ENCODE peak calls at places on chromosomes 16 and 17, in eight cellular contexts. X is HCT116; G is H7; Z is anterior cingulate cortex; H is lower leg skin; J is stimulated activated CD4-positive, alpha-beta T cell treated with anti-CD3 and anti-CD28 coated beads, Interleukin-15, amount 100 ng/mL, for 1 hour; D is GDM1; K is DMS153. Q is an unnamed sample.

GRCh38 chr17:77548967-77549366 is 408.2 kb downstream of the SEC14L1 start:
- DNase-seq in X (no peak), G (no peak), Z (no peak), H (no peak), J (no peak), D (peak), K (no peak), Q (no peak)

GRCh38 chr17:82332669-82333278 is 792 bp downstream of the SECTM1 start:
- DNase-seq in X (peak), G (peak), Z (no peak), H (no peak), J (no peak), D (no peak), K (no peak), Q (peak)

GRCh38 chr16:70726869-70727494 is 41.1 kb upstream of the MTSS2 start:
- DNase-seq in X (no peak), G (no peak), Z (no peak), H (no peak), J (no peak), D (no peak), K (no peak), Q (no peak)

GRCh38 chr16:87457051-87457611 is 35.7 kb downstream of the ZCCHC14 start:
- DNase-seq in X (no peak), G (no peak), Z (no peak), H (no peak), J (no peak), D (no peak), K (no peak), Q (peak)

GRCh38 chr17:73934696-73935095 is 268.8 kb upstream of the RPL38 start:
- DNase-seq in X (no peak), G (no peak), Z (no peak), H (no peak), J (no peak), D (no peak), K (no peak), Q (no peak)

GRCh38 chr17:77959926-77960521 is 1.5 kb downstream of the TNRC6C start:
- DNase-seq in X (no peak), G (peak), Z (no peak), H (no peak), J (no peak), D (no peak), K (peak), Q (peak)

GRCh38 chr16:58678716-58679115 is 5.9 kb downstream of the SLC38A7 start:
- DNase-seq in X (no peak), G (peak), Z (peak), H (no peak), J (no peak), D (no peak), K (no peak), Q (peak)

GRCh38 chr17:63881935-63882601 is at the start of gene GH2:
- DNase-seq in X (peak), G (peak), Z (no peak), H (no peak), J (peak), D (peak), K (peak), Q (peak)

GRCh38 chr17:48483471-48484131 is 47.2 kb downstream of the HOXB1 start:
- DNase-seq in X (peak), G (no peak), Z (no peak), H (no peak), J (no peak), D (peak), K (no peak), Q (peak)

GRCh38 chr16:79128706-79129105 is 471.8 kb downstream of the MAF start:
- DNase-seq in X (no peak), G (no peak), Z (no peak), H (no peak), J (no peak), D (no peak), K (no peak), Q (no peak)

GRCh38 chr17:14559720-14560119 is 258.8 kb downstream of the HS3ST3B1 start:
- DNase-seq in X (no peak), G (no peak), Z (no peak), H (no peak), J (no peak), D (no peak), K (no peak), Q (no peak)

GRCh38 chr17:13346996-13347762 is 254.6 kb downstream of the HS3ST3A1 start:
- DNase-seq in X (peak), G (no peak), Z (no peak), H (no peak), J (no peak), D (peak), K (no peak), Q (peak)

GRCh38 chr16:2205104-2205966 is at the start of gene MLST8:
- DNase-seq in X (peak), G (peak), Z (peak), H (peak), J (peak), D (peak), K (peak), Q (peak)

GRCh38 chr17:27802962-27803680 is 2.8 kb upstream of the NOS2 start:
- DNase-seq in X (no peak), G (no peak), Z (no peak), H (no peak), J (no peak), D (no peak), K (no peak), Q (no peak)

GRCh38 chr16:82059161-82059982 is 24.3 kb downstream of the HSD17B2 start:
- DNase-seq in X (no peak), G (no peak), Z (no peak), H (no peak), J (no peak), D (no peak), K (no peak), Q (no peak)

GRCh38 chr17:78299052-78299451 is 60.8 kb downstream of the SOCS3 start:
- DNase-seq in X (no peak), G (no peak), Z (no peak), H (no peak), J (no peak), D (no peak), K (no peak), Q (no peak)

GRCh38 chr16:67286441-67287235 is 7.3 kb downstream of the PLEKHG4 start:
- DNase-seq in X (no peak), G (peak), Z (no peak), H (no peak), J (no peak), D (no peak), K (no peak), Q (no peak)

GRCh38 chr17:80743181-80743771 is 198.6 kb downstream of the RPTOR start:
- DNase-seq in X (no peak), G (no peak), Z (no peak), H (no peak), J (no peak), D (no peak), K (no peak), Q (peak)

GRCh38 chr17:2192367-2193028 is 111.1 kb downstream of the SMG6 start:
- DNase-seq in X (peak), G (no peak), Z (no peak), H (no peak), J (peak), D (peak), K (no peak), Q (peak)

GRCh38 chr17:44361292-44362055 is 2.2 kb downstream of the FAM171A2 start:
- DNase-seq in X (no peak), G (peak), Z (no peak), H (no peak), J (no peak), D (no peak), K (no peak), Q (no peak)

GRCh38 chr17:79001190-79002020 is 8.2 kb downstream of the CANT1 start:
- DNase-seq in X (no peak), G (peak), Z (no peak), H (peak), J (no peak), D (no peak), K (no peak), Q (no peak)

GRCh38 chr16:68090109-68090508 is 4.9 kb downstream of the NFATC3 start:
- DNase-seq in X (no peak), G (no peak), Z (no peak), H (no peak), J (no peak), D (peak), K (no peak), Q (no peak)

GRCh38 chr17:50871369-50871768 is 5.2 kb upstream of the TOB1 start:
- DNase-seq in X (no peak), G (no peak), Z (no peak), H (no peak), J (no peak), D (no peak), K (no peak), Q (no peak)

GRCh38 chr17:83010323-83011200 is 68.8 kb upstream of the METRNL start:
- DNase-seq in X (no peak), G (peak), Z (no peak), H (peak), J (no peak), D (no peak), K (no peak), Q (peak)

GRCh38 chr17:14355556-14355955 is 54.7 kb downstream of the HS3ST3B1 start:
- DNase-seq in X (no peak), G (no peak), Z (no peak), H (no peak), J (no peak), D (no peak), K (no peak), Q (no peak)

GRCh38 chr17:10649031-10649430 is 8.1 kb downstream of the MYH3 start:
- DNase-seq in X (no peak), G (no peak), Z (no peak), H (no peak), J (no peak), D (no peak), K (no peak), Q (peak)

GRCh38 chr16:7921360-7921759 is 588.7 kb downstream of the RBFOX1 start:
- DNase-seq in X (no peak), G (peak), Z (no peak), H (no peak), J (no peak), D (no peak), K (no peak), Q (no peak)

GRCh38 chr17:12918132-12918531 is 99.7 kb downstream of the ELAC2 start:
- DNase-seq in X (no peak), G (no peak), Z (no peak), H (no peak), J (no peak), D (no peak), K (no peak), Q (no peak)

GRCh38 chr17:39231091-39231561 is 5.4 kb upstream of the STAC2 start:
- DNase-seq in X (no peak), G (peak), Z (no peak), H (no peak), J (no peak), D (no peak), K (no peak), Q (no peak)

GRCh38 chr17:58039975-58040374 is 32.9 kb upstream of the SRSF1 start:
- DNase-seq in X (no peak), G (no peak), Z (no peak), H (peak), J (no peak), D (no peak), K (no peak), Q (no peak)

GRCh38 chr16:57137566-57138273 is 45.3 kb downstream of the CPNE2 start:
- DNase-seq in X (no peak), G (no peak), Z (no peak), H (no peak), J (no peak), D (no peak), K (no peak), Q (no peak)

GRCh38 chr17:4947411-4948165 is 742 bp downstream of the PFN1 start:
- DNase-seq in X (no peak), G (peak), Z (no peak), H (peak), J (peak), D (peak), K (no peak), Q (peak)

GRCh38 chr16:86382067-86382773 is 128.1 kb upstream of the FOXF1 start:
- DNase-seq in X (no peak), G (peak), Z (no peak), H (no peak), J (no peak), D (no peak), K (no peak), Q (no peak)

GRCh38 chr16:55656695-55657092 is 906 bp downstream of the SLC6A2 start:
- DNase-seq in X (no peak), G (peak), Z (no peak), H (peak), J (no peak), D (no peak), K (no peak), Q (no peak)

GRCh38 chr16:67632415-67633172 is 12.3 kb upstream of the CARMIL2 start:
- DNase-seq in X (no peak), G (no peak), Z (no peak), H (no peak), J (no peak), D (no peak), K (no peak), Q (peak)